ENCODE peak calls at places on chromosomes 13 and 19, in five cellular contexts. N, I, A, V and P are unnamed samples.

GRCh38 chr19:41299046-41299754 is 10.8 kb upstream of the CCDC97 start:
- DNase-seq in N (no peak), I (no peak), A (no peak), V (no peak), P (no peak)

GRCh38 chr13:61013782-61014181 is 401.9 kb downstream of the PCDH20 start:
- DNase-seq in N (no peak), I (no peak), A (no peak), V (no peak), P (no peak)

GRCh38 chr19:11410682-11411081 is 8.4 kb downstream of the RGL3 start:
- DNase-seq in N (no peak), I (no peak), A (no peak), V (no peak), P (no peak)

GRCh38 chr19:38799104-38799503 is 10.1 kb downstream of the LGALS7B start:
- DNase-seq in N (no peak), I (no peak), A (no peak), V (no peak), P (no peak)

GRCh38 chr13:40388617-40389016 is 277.8 kb downstream of the FOXO1 start:
- DNase-seq in N (peak; percentile 46), I (no peak), A (no peak), V (peak; percentile 73), P (no peak)

GRCh38 chr13:77919351-77920294 is 992 bp upstream of the EDNRB start:
- DNase-seq in N (no peak), I (peak; percentile 60), A (peak; percentile 72), V (no peak), P (peak; percentile 51)

GRCh38 chr13:64993514-64994164 is 2236.5 kb downstream of the PCDH9 start:
- DNase-seq in N (no peak), I (no peak), A (no peak), V (no peak), P (no peak)

GRCh38 chr13:46544811-46545210 is 8.2 kb upstream of the LRCH1 start:
- DNase-seq in N (no peak), I (no peak), A (no peak), V (no peak), P (no peak)

GRCh38 chr19:13887039-13887438 is 10.1 kb downstream of the NANOS3 start:
- DNase-seq in N (no peak), I (no peak), A (no peak), V (no peak), P (no peak)

GRCh38 chr19:4870025-4870700 is 2.7 kb upstream of the PLIN3 start:
- DNase-seq in N (no peak), I (peak; percentile 64), A (no peak), V (no peak), P (peak; percentile 59)